ENCODE peak calls at places on chromosomes 4 and X, in seven cellular contexts. I, U, P, J, N, E and S are unnamed samples. For H3K4me1 and H3K9me3, the result is how much of the 10 kb centered on the place peaks cover.

GRCh38 chr4:41213563-41214157 is 682 bp downstream of the APBB2 start:
- DNase-seq in I (no peak), U (no peak), P (peak), J (no peak), N (no peak), E (no peak), S (no peak)

GRCh38 chr4:135418353-135418752 is 1216.8 kb upstream of the PABPC4L start:
- DNase-seq in I (peak), U (no peak), P (peak), J (peak), N (peak), E (peak), S (peak)

GRCh38 chr4:188299161-188299560 is 159.9 kb downstream of the TRIML1 start:
- DNase-seq in I (no peak), U (no peak), P (no peak), J (no peak), N (no peak), E (no peak), S (no peak)

GRCh38 chr4:137601924-137602323 is 69.6 kb upstream of the PCDH18 start:
- DNase-seq in I (no peak), U (no peak), P (peak), J (no peak), N (no peak), E (peak), S (no peak)

GRCh38 chrX:129965166-129965565 is 17.3 kb upstream of the BCORL1 start:
- DNase-seq in I (no peak), U (no peak), P (no peak), J (no peak), N (no peak), E (no peak), S (no peak)

GRCh38 chrX:127873637-127874036 is 178.6 kb downstream of the ACTRT1 start:
- DNase-seq in I (no peak), U (no peak), P (no peak), J (no peak), N (no peak), E (no peak), S (no peak)

GRCh38 chrX:136250191-136251041 is 784 bp downstream of the MAP7D3 start:
- DNase-seq in I (no peak), U (no peak), P (peak), J (no peak), N (no peak), E (peak), S (peak)

GRCh38 chrX:97416461-97416860 is 532.8 kb downstream of the RPA4 start:
- DNase-seq in I (no peak), U (no peak), P (no peak), J (no peak), N (no peak), E (no peak), S (no peak)

GRCh38 chr4:126678608-126679007 is 954.1 kb upstream of the INTU start:
- DNase-seq in I (no peak), U (no peak), P (no peak), J (no peak), N (no peak), E (no peak), S (no peak)

GRCh38 chr4:2938906-2939305 is 24.3 kb downstream of the NOP14 start:
- DNase-seq in I (no peak), U (no peak), P (no peak), J (no peak), N (no peak), E (no peak), S (no peak)

GRCh38 chrX:15050395-15050794 is 177.2 kb downstream of the MOSPD2 start:
- DNase-seq in I (no peak), U (no peak), P (no peak), J (no peak), N (no peak), E (no peak), S (peak)

GRCh38 chr4:64581422-64581821 is 172.2 kb upstream of the TECRL start:
- DNase-seq in I (no peak), U (no peak), P (peak), J (no peak), N (no peak), E (no peak), S (no peak)

GRCh38 chr4:184762100-184762499 is 28.2 kb upstream of the CENPU start:
- DNase-seq in I (no peak), U (no peak), P (no peak), J (no peak), N (peak), E (no peak), S (no peak)

GRCh38 chr4:129583868-129584267 is 487.9 kb downstream of the C4orf33 start:
- DNase-seq in I (no peak), U (no peak), P (peak), J (no peak), N (no peak), E (no peak), S (no peak)

GRCh38 chrX:101220881-101221280 is 1.3 kb downstream of the DRP2 start:
- DNase-seq in I (no peak), U (no peak), P (no peak), J (no peak), N (peak), E (no peak), S (no peak)

GRCh38 chr4:140395668-140396067 is 22.2 kb downstream of the SCOC start:
- DNase-seq in I (no peak), U (no peak), P (no peak), J (no peak), N (no peak), E (no peak), S (no peak)

GRCh38 chrX:55709735-55710134 is 7.8 kb upstream of the RRAGB start:
- DNase-seq in I (no peak), U (no peak), P (no peak), J (no peak), N (no peak), E (no peak), S (peak)

GRCh38 chr4:186144596-186145569 is 40.4 kb downstream of the FAM149A start:
- DNase-seq in I (peak), U (peak), P (peak), J (peak), N (peak), E (peak), S (no peak)

GRCh38 chr4:156628858-156629257 is 342.7 kb downstream of the PDGFC start:
- DNase-seq in I (no peak), U (no peak), P (no peak), J (no peak), N (peak), E (no peak), S (no peak)

GRCh38 chr4:83866821-83867220 is 330.9 kb downstream of the GPAT3 start:
- DNase-seq in I (no peak), U (no peak), P (no peak), J (no peak), N (no peak), E (peak), S (no peak)

GRCh38 chrX:147848009-147848408 is 63.7 kb upstream of the FMR1 start:
- DNase-seq in I (no peak), U (no peak), P (no peak), J (no peak), N (no peak), E (peak), S (no peak)

GRCh38 chrX:114582264-114582632 is 1.6 kb upstream of the HTR2C start:
- DNase-seq in I (no peak), U (no peak), P (no peak), J (no peak), N (no peak), E (no peak), S (no peak)

GRCh38 chrX:65476564-65476963 is 58.0 kb downstream of the LAS1L start:
- DNase-seq in I (no peak), U (no peak), P (no peak), J (no peak), N (peak), E (no peak), S (no peak)

GRCh38 chr4:184021389-184021788 is 116.3 kb downstream of the STOX2 start:
- DNase-seq in I (no peak), U (no peak), P (no peak), J (no peak), N (no peak), E (peak), S (no peak)

GRCh38 chrX:115960440-115961084 is 210.0 kb upstream of the AGTR2 start:
- DNase-seq in I (no peak), U (no peak), P (no peak), J (no peak), N (no peak), E (no peak), S (no peak)

GRCh38 chr4:156545003-156545785 is 426.4 kb downstream of the PDGFC start:
- DNase-seq in I (no peak), U (no peak), P (peak), J (no peak), N (no peak), E (no peak), S (no peak)

GRCh38 chr4:4492161-4492847 is 49.5 kb downstream of the STX18 start:
- DNase-seq in I (no peak), U (no peak), P (peak), J (no peak), N (peak), E (no peak), S (no peak)

GRCh38 chr4:169105620-169106019 is 95.6 kb upstream of the CBR4 start:
- DNase-seq in I (no peak), U (no peak), P (no peak), J (no peak), N (no peak), E (no peak), S (no peak)

DNA sequence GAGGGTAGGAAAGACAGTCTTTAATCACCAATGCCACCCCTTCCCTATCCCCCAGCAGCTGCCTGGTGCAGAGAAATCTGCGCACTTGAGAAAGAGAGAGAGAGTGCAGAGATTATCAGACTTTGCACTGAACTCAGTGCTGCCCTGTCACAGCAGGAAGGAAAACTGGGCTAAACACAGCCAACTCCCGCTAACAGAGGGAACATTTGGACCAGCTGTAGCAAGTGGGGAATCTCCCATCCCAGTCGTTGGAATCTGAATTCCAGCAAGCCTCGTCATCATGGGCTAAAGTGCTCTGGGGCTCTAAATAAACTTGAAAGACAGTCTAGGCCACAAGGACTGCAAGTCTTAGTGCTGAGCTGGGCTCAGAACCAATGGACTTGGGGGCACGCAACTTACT is 168.7 kb downstream of the DLG3 start:
- DNase-seq in I (no peak), U (no peak), P (peak), J (no peak), N (no peak), E (peak), S (no peak)
- H3K4me1 ChIP-seq in I (under half), U (under half), P (under half), J (under half), N (under half), E (under half), S (under half)

GRCh38 chrX:119942173-119942819 is 1.3 kb downstream of the NKAP start:
- DNase-seq in I (no peak), U (no peak), P (peak), J (no peak), N (no peak), E (no peak), S (no peak)
- H3K9ac ChIP-seq in I (peak), U (no peak), P (peak), J (peak), N (peak), E (no peak), S (peak)

GRCh38 chr4:109321232-109321631 is 18.8 kb upstream of the COL25A1 start:
- DNase-seq in I (no peak), U (no peak), P (no peak), J (no peak), N (no peak), E (no peak), S (peak)
- H3K9me3 ChIP-seq in I (under half), U (under half), P (under half), J (under half), N (under half), E (under half), S (under half)

GRCh38 chr4:8109406-8110065 is 49.1 kb downstream of the ABLIM2 start:
- DNase-seq in I (no peak), U (no peak), P (no peak), J (no peak), N (no peak), E (no peak), S (no peak)
- H3K4me1 ChIP-seq in I (under half), U (under half), P (under half), J (under half), N (under half), E (under half), S (under half)

DNA sequence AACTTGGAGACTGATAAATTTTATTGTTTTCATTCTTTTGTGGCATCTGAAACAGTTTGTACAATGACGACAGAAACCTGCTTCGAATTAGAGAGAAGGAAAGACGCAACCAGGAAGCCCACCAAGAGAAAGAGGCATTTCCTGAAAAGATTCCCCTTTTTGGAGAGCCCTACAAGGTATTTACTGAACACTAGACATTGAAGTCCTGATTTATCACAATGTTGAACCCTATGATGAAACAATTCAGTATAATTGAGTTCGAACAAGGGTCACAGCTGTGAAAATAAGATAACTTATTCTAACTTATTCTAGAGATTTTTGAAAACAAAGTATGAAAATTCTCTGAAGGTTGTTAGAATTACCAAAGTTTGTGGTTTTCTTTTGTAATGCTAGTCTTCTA is 111.3 kb downstream of the AFF1 start:
- DNase-seq in I (no peak), U (no peak), P (peak), J (no peak), N (no peak), E (no peak), S (no peak)
- H3K9ac ChIP-seq in I (no peak), U (no peak), P (peak), J (no peak), N (no peak), E (no peak), S (no peak)

GRCh38 chr4:88359558-88359957 is 19.1 kb upstream of the HERC6 start:
- DNase-seq in I (no peak), U (no peak), P (no peak), J (no peak), N (peak), E (peak), S (no peak)

GRCh38 chr4:88360256-88360655 is 18.4 kb upstream of the HERC6 start:
- DNase-seq in I (no peak), U (no peak), P (no peak), J (no peak), N (no peak), E (no peak), S (no peak)

GRCh38 chr4:88356771-88357170 is 21.9 kb upstream of the HERC6 start:
- DNase-seq in I (no peak), U (no peak), P (no peak), J (no peak), N (no peak), E (peak), S (no peak)

GRCh38 chr4:88360791-88361190 is 17.9 kb upstream of the HERC6 start:
- DNase-seq in I (no peak), U (no peak), P (no peak), J (no peak), N (no peak), E (no peak), S (no peak)

DNA sequence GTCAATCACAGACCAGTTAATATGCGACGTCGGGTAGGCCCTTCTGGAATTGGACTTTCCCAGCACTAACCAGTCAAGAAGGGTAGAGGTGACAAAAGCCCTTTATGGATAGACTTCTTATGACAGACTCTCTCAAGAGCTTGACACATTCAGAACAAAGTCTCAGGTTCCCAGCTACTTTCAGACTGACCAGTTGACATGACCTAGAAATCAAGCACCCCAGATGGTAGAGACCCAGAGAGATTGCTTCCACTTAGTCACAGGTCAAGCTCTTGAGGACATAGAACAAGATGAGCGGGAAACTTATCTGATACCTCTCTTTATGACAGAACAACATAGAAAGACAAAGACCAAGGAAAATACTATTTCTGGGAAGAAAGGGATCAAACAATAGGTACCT is 21.4 kb upstream of the HERC6 start:
- DNase-seq in I (no peak), U (no peak), P (no peak), J (no peak), N (no peak), E (peak), S (no peak)
- H3K9me3 ChIP-seq in I (under half), U (under half), P (under half), J (under half), N (under half), E (under half), S (under half)

GRCh38 chr4:6687947-6688878 is 5.5 kb upstream of the S100P start:
- DNase-seq in I (no peak), U (no peak), P (no peak), J (peak), N (no peak), E (peak), S (no peak)
- H3K4me1 ChIP-seq in I (under half), U (under half), P (under half), J (under half), N (under half), E (under half), S (under half)

GRCh38 chr4:109302366-109303140 is at the start of gene COL25A1:
- DNase-seq in I (peak), U (peak), P (peak), J (peak), N (peak), E (peak), S (no peak)
- H3K9ac ChIP-seq in I (peak), U (peak), P (peak), J (peak), N (peak), E (peak), S (no peak)